ENCODE peak calls at places on chromosomes 2 and 18, in six cellular contexts. L is AG10803, M is suprapubic skin, F is dorsolateral prefrontal cortex, E is thoracic aorta, K is A549. R is an unnamed sample.

GRCh38 chr2:162125138-162125537 is 26.9 kb downstream of the GCG start:
- DNase-seq in F (no peak), M (no peak), K (no peak), L (peak; percentile 51), E (no peak), R (no peak)

GRCh38 chr2:198101688-198102087 is 297.3 kb downstream of the PLCL1 start:
- DNase-seq in M (no peak), F (no peak), E (no peak), K (no peak), L (no peak), R (no peak)

GRCh38 chr18:58578321-58578720 is 50.6 kb downstream of the ALPK2 start:
- DNase-seq in K (no peak), M (no peak), L (peak; percentile 42), F (no peak), E (no peak), R (peak; percentile 43)

GRCh38 chr2:65710356-65710755 is 278.0 kb upstream of the SPRED2 start:
- DNase-seq in F (no peak), E (no peak), K (no peak), M (no peak), L (no peak), R (no peak)

GRCh38 chr2:114543106-114543806 is 100.8 kb downstream of the DPP10 start:
- DNase-seq in E (no peak), L (peak; percentile 1), K (no peak), F (no peak), M (no peak), R (no peak)

GRCh38 chr18:4384932-4385331 is 70.2 kb downstream of the DLGAP1 start:
- DNase-seq in L (no peak), K (no peak), M (no peak), F (no peak), E (no peak), R (no peak)

GRCh38 chr2:168062054-168062453 is 185.3 kb downstream of the STK39 start:
- DNase-seq in F (no peak), K (no peak), E (no peak), M (no peak), L (no peak), R (no peak)

GRCh38 chr2:225103737-225104141 is 61.5 kb upstream of the DOCK10 start:
- DNase-seq in F (no peak), L (peak; percentile 86), M (no peak), E (no peak), K (no peak), R (peak; percentile 76)

GRCh38 chr2:208147759-208148158 is 1.8 kb upstream of the CRYGB start:
- DNase-seq in E (no peak), K (no peak), F (no peak), L (no peak), M (no peak), R (no peak)

GRCh38 chr2:17736989-17737388 is 16.6 kb downstream of the SMC6 start:
- DNase-seq in M (no peak), F (no peak), K (no peak), L (peak; percentile 86), E (no peak), R (peak; percentile 37)

GRCh38 chr2:197137234-197137633 is 173.3 kb downstream of the ANKRD44 start:
- DNase-seq in L (peak; percentile 11), K (no peak), F (no peak), M (no peak), E (no peak), R (peak; percentile 66)

GRCh38 chr2:32986480-32986879 is 39.7 kb downstream of the LTBP1 start:
- DNase-seq in E (no peak), K (no peak), L (no peak), F (no peak), M (no peak), R (no peak)

GRCh38 chr18:13302611-13303267 is 84.2 kb downstream of the LDLRAD4 start:
- DNase-seq in L (no peak), K (no peak), M (no peak), F (no peak), E (no peak), R (no peak)

GRCh38 chr18:45090526-45091140 is 409.9 kb downstream of the SETBP1 start:
- DNase-seq in E (no peak), L (no peak), K (no peak), M (no peak), F (no peak), R (no peak)

GRCh38 chr2:60118061-60118460 is 435.4 kb downstream of the BCL11A start:
- DNase-seq in M (no peak), E (no peak), K (no peak), L (no peak), F (no peak), R (no peak)

GRCh38 chr2:32453242-32454062 is 96.6 kb downstream of the BIRC6 start:
- DNase-seq in F (no peak), E (no peak), K (no peak), L (no peak), M (no peak), R (no peak)

GRCh38 chr2:10514743-10515142 is 66.6 kb upstream of the ODC1 start:
- DNase-seq in E (no peak), L (peak; percentile 79), M (peak; percentile 28), F (no peak), K (peak; percentile 73), R (peak; percentile 89)

GRCh38 chr2:194867328-194867727 is 789.7 kb upstream of the SLC39A10 start:
- DNase-seq in F (no peak), K (no peak), E (no peak), M (no peak), L (no peak), R (peak; percentile 2)
- TF ChIP-seq CTCF in F (peak; percentile 30), K (peak; percentile 52), E (no peak), M (no peak), L (peak; percentile 15), R (peak; percentile 49)

GRCh38 chr2:37711831-37712230 is 40.4 kb upstream of the CDC42EP3 start:
- DNase-seq in E (no peak), K (no peak), M (no peak), F (no peak), L (peak; percentile 87), R (peak; percentile 64)

GRCh38 chr2:37707393-37707792 is 36.0 kb upstream of the CDC42EP3 start:
- DNase-seq in L (no peak), K (no peak), M (no peak), F (no peak), E (no peak), R (no peak)

GRCh38 chr2:37713258-37713700 is 41.8 kb upstream of the CDC42EP3 start:
- DNase-seq in M (no peak), E (no peak), F (no peak), L (peak; percentile 96), K (no peak), R (peak; percentile 94)

GRCh38 chr2:37706784-37707183 is 35.3 kb upstream of the CDC42EP3 start:
- DNase-seq in M (no peak), L (no peak), F (no peak), K (no peak), E (no peak), R (no peak)

DNA sequence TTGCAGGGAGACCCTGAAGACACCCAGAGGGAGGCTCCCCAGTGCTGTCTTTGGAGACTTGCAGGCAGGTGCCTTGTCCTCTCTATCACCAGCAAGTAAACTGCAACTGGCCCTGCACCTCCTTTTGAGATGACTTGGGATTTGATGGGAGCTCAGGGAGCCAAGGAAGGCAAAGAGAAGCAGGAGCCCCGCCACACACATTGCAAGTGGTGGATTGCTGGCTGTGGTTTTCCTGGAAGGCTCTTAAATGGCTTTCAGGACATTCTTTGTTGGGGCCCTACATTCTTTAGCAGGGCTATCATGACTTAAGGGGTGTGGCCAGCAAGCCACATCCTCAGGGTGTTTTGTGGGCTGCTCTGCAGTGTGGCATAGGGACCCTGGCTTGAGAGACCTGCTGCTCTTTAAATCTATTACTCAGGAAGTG is 39.9 kb upstream of the CDC42EP3 start:
- DNase-seq in L (peak; percentile 98), K (peak; percentile 36), M (no peak), F (no peak), E (no peak), R (peak; percentile 79)
- H3K4me3 ChIP-seq in L (no peak overlapping the region), K (no peak overlapping the region), M (no peak overlapping the region), F (no peak overlapping the region), E (no peak overlapping the region), R (no peak overlapping the region)

GRCh38 chr2:160022162-160022561 is 40.3 kb downstream of the PLA2R1 start:
- DNase-seq in L (no peak), K (peak; percentile 8), F (no peak), M (no peak), E (no peak), R (peak; percentile 18)
- TF ChIP-seq CTCF in L (peak; percentile 26), K (peak; percentile 36), F (no peak), M (no peak), E (no peak), R (peak; percentile 46)

GRCh38 chr2:217857624-217858506 is 144.9 kb downstream of the TNS1 start:
- DNase-seq in F (no peak), M (no peak), L (no peak), E (no peak), K (no peak), R (no peak)
- H3K4me3 ChIP-seq in F (peak overlapping the region; percentile 42), M (peak overlapping the region; percentile 19), L (peak overlapping the region; percentile 40), E (peak overlapping the region; percentile 54), K (no peak overlapping the region), R (no peak overlapping the region)

GRCh38 chr2:185284696-185285095 is 453.9 kb upstream of the FSIP2 start:
- DNase-seq in M (no peak), E (no peak), L (no peak), K (no peak), F (no peak), R (no peak)

GRCh38 chr2:185274718-185275484 is 463.7 kb upstream of the FSIP2 start:
- DNase-seq in F (no peak), L (no peak), M (no peak), E (no peak), K (no peak), R (no peak)

GRCh38 chr2:185279999-185280398 is 458.6 kb upstream of the FSIP2 start:
- DNase-seq in E (no peak), F (no peak), M (no peak), L (no peak), K (no peak), R (peak; percentile 16)
- TF ChIP-seq CTCF in E (no peak), F (peak; percentile 17), M (no peak), L (no peak), K (peak; percentile 11), R (peak; percentile 46)

DNA sequence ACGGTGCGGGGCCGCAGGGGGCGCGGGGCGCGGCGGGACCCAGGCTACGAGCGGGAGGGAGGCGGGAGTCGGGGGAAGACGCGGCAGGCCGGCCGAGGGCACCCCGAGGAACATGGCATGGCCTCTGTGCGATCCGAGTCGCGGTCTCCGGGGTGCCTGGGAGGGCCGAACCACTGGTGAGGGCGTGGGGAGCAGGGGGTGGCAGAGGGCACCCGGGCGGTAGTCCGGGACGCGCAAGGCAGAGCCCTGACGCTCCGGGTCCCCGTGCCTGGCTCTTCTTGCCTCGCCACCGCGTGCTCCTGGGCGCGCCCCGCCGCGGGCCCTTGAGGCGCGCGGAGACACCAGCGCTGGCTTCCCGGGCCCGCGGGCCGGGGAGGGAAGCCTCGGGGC is 4.2 kb downstream of the SOX11 start:
- DNase-seq in M (no peak), L (peak; percentile 13), E (no peak), F (no peak), K (no peak), R (no peak)
- H3K4me3 ChIP-seq in M (peak overlapping the region; percentile 43), L (peak overlapping the region; percentile 60), E (peak overlapping the region; percentile 42), F (peak overlapping the region; percentile 53), K (no peak overlapping the region), R (no peak overlapping the region)

GRCh38 chr2:28150211-28150879 is 242.3 kb upstream of the FOSL2 start:
- DNase-seq in K (no peak), F (no peak), E (no peak), L (no peak), M (no peak), R (no peak)
- TF ChIP-seq CTCF in K (no peak), F (no peak), E (no peak), L (no peak), M (no peak), R (no peak)